ENCODE peak calls at places on chromosome 3, in five cellular contexts. K, A, X, V and H are unnamed samples.

GRCh38 chr3:129312671-129313414 is 34.2 kb downstream of the HMCES start:
- DNase-seq in X (no peak), A (no peak), V (no peak), K (no peak), H (no peak)

GRCh38 chr3:184651945-184652344 is 59.9 kb downstream of the MAGEF1 start:
- DNase-seq in V (no peak), A (no peak), X (no peak), K (peak; percentile 19), H (no peak)

GRCh38 chr3:14925729-14926591 is 21.4 kb upstream of the NR2C2 start:
- DNase-seq in K (peak; percentile 68), V (no peak), X (peak; percentile 16), A (no peak), H (no peak)

GRCh38 chr3:99747915-99748314 is 69.7 kb upstream of the CMSS1 start:
- DNase-seq in A (no peak), V (no peak), K (peak; percentile 66), X (no peak), H (no peak)

GRCh38 chr3:113241292-113242033 is 30.1 kb downstream of the BOC start:
- DNase-seq in V (no peak), K (peak; percentile 65), X (no peak), A (no peak), H (no peak)

GRCh38 chr3:33658971-33659848 is 58.8 kb downstream of the CLASP2 start:
- DNase-seq in V (peak; percentile 27), A (peak; percentile 76), X (no peak), K (peak; percentile 50), H (peak; percentile 87)

GRCh38 chr3:62277470-62277869 is 95.9 kb downstream of the FEZF2 start:
- DNase-seq in V (no peak), K (no peak), A (no peak), X (no peak), H (no peak)

GRCh38 chr3:106643684-106644161 is 733.5 kb upstream of the CCDC54 start:
- DNase-seq in K (no peak), A (no peak), V (no peak), X (no peak), H (no peak)

GRCh38 chr3:131591394-131591990 is 88.7 kb upstream of the MRPL3 start:
- DNase-seq in X (peak; percentile 1), K (peak; percentile 4), V (no peak), A (no peak), H (no peak)

GRCh38 chr3:190008432-190008831 is 112.3 kb downstream of the P3H2 start:
- DNase-seq in V (no peak), A (no peak), X (no peak), K (no peak), H (no peak)

GRCh38 chr3:25843332-25843731 is 53.4 kb downstream of the OXSM start:
- DNase-seq in K (no peak), A (no peak), X (no peak), V (no peak), H (no peak)